ENCODE peak calls at places on chromosomes 5 and 9, in seven cellular contexts. F, G, C, Y, O, A and Q are unnamed samples.
A peak's percentile ranks its signal among the peaks of the same experiment; 100 is the strongest.

GRCh38 chr9:33498387-33498786 is 24.7 kb upstream of the NOL6 start:
- DNase-seq in Y (no peak), G (no peak), C (peak; percentile 23), F (no peak), A (no peak), O (no peak), Q (no peak)

GRCh38 chr5:34586117-34586885 is 69.8 kb upstream of the RAI14 start:
- DNase-seq in Y (no peak), C (peak; percentile 89), F (no peak), G (peak; percentile 87), A (no peak), O (peak; percentile 29), Q (no peak)

GRCh38 chr5:135705941-135706340 is 127.2 kb upstream of the CXCL14 start:
- DNase-seq in Y (peak; percentile 49), G (no peak), C (no peak), F (no peak), O (peak; percentile 77), A (no peak), Q (no peak)

GRCh38 chr5:157564149-157564711 is 11.3 kb downstream of the ADAM19 start:
- DNase-seq in Y (no peak), G (no peak), A (no peak), O (no peak), F (no peak), C (no peak), Q (no peak)

GRCh38 chr9:124411514-124412227 is 3.6 kb downstream of the PSMB7 start:
- DNase-seq in O (no peak), G (peak; percentile 92), A (no peak), F (no peak), Y (no peak), C (peak; percentile 76), Q (no peak)

GRCh38 chr5:61409568-61409967 is 77.5 kb downstream of the ZSWIM6 start:
- DNase-seq in C (peak; percentile 91), F (no peak), Y (no peak), A (no peak), G (peak; percentile 91), O (no peak), Q (no peak)

GRCh38 chr5:156367602-156368001 is 40.6 kb downstream of the SGCD start:
- DNase-seq in Y (no peak), O (no peak), G (no peak), A (no peak), C (peak; percentile 78), F (no peak), Q (no peak)

GRCh38 chr5:176547811-176548210 is 1.3 kb upstream of the CDHR2 start:
- DNase-seq in F (no peak), G (no peak), O (no peak), Y (no peak), A (no peak), C (no peak), Q (peak; percentile 52)

GRCh38 chr5:176812269-176813259 is 2.2 kb downstream of the UNC5A start:
- DNase-seq in F (peak; percentile 72), Y (no peak), C (peak; percentile 49), O (no peak), A (no peak), G (peak; percentile 49), Q (peak; percentile 41)

GRCh38 chr9:25678147-25678666 is at the start of gene TUSC1:
- DNase-seq in C (peak; percentile 90), A (peak; percentile 79), Y (no peak), G (peak; percentile 76), O (peak; percentile 87), F (peak; percentile 70), Q (peak; percentile 10)

GRCh38 chr5:168479166-168479565 is 7.1 kb upstream of the RARS1 start:
- DNase-seq in A (no peak), F (no peak), Y (no peak), C (no peak), O (no peak), G (no peak), Q (no peak)

GRCh38 chr9:75812139-75812538 is 78.3 kb upstream of the PCSK5 start:
- DNase-seq in C (no peak), A (no peak), O (no peak), G (no peak), F (no peak), Y (no peak), Q (no peak)

GRCh38 chr5:39689919-39690318 is 265.1 kb upstream of the DAB2 start:
- DNase-seq in G (no peak), C (no peak), Y (no peak), O (no peak), A (no peak), F (no peak), Q (no peak)

GRCh38 chr5:8961956-8962355 is 583.9 kb downstream of the SEMA5A start:
- DNase-seq in Y (no peak), G (no peak), O (no peak), F (no peak), C (no peak), A (no peak), Q (no peak)

GRCh38 chr9:81588148-81588874 is 101.0 kb downstream of the TLE1 start:
- DNase-seq in G (peak; percentile 83), A (no peak), C (peak; percentile 21), Y (no peak), O (peak; percentile 92), F (no peak), Q (no peak)

GRCh38 chr5:67414712-67415111 is 218.1 kb upstream of the CD180 start:
- DNase-seq in O (no peak), G (no peak), A (no peak), Y (no peak), C (peak; percentile 57), F (no peak), Q (no peak)

GRCh38 chr9:122134822-122135528 is 24.6 kb downstream of the NDUFA8 start:
- DNase-seq in O (no peak), Y (peak; percentile 73), C (no peak), F (no peak), A (no peak), G (no peak), Q (no peak)

GRCh38 chr9:35489313-35490154 is at the start of gene RUSC2:
- DNase-seq in F (peak; percentile 59), Y (peak; percentile 95), C (peak; percentile 96), G (peak; percentile 84), A (peak; percentile 70), O (peak; percentile 83), Q (peak; percentile 62)
- TF ChIP-seq CTCF in F (peak; percentile 23), Y (peak; percentile 58), C (peak; percentile 37), G (peak; percentile 74), A (peak; percentile 57), O (peak; percentile 27), Q (peak; percentile 47)

GRCh38 chr9:95317119-95317892 is at the start of gene FANCC:
- DNase-seq in G (peak; percentile 93), F (peak; percentile 91), Y (peak; percentile 97), C (peak; percentile 93), A (peak; percentile 87), O (peak; percentile 87), Q (peak; percentile 86)

GRCh38 chr9:95316274-95316673 is 1.2 kb downstream of the FANCC start:
- DNase-seq in C (no peak), O (no peak), A (no peak), F (no peak), Y (no peak), G (no peak), Q (no peak)

GRCh38 chr9:95315108-95315746 is 2.3 kb downstream of the FANCC start:
- DNase-seq in G (no peak), A (no peak), O (no peak), C (no peak), Y (no peak), F (no peak), Q (no peak)

GRCh38 chr9:95317893-95318211 is 343 bp upstream of the FANCC start:
- DNase-seq in O (no peak), F (no peak), G (no peak), Y (no peak), C (no peak), A (no peak), Q (no peak)

DNA sequence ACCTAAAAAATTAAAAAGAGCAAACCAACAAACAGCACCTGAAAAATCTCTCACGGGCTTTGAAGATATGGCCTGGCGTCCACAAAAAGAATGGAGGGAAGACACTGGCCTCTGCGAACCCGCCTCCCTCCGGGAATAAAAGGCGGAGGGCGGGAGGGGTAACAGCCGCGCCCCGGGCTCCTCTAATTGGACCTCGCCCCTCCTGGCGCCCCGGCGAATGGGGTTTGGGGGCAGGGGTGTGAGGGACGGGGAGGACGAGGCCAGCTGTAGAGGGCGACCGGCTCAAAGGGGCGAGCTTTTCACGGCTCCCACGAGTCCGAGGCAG is 753 bp downstream of the FANCC start:
- DNase-seq in C (peak; percentile 74), A (no peak), Y (no peak), O (peak; percentile 63), G (peak; percentile 96), F (peak; percentile 77), Q (peak; percentile 59)
- TF ChIP-seq CTCF in C (peak; percentile 8), A (no peak), Y (peak; percentile 27), O (no peak), G (peak; percentile 8), F (no peak), Q (no peak)

DNA sequence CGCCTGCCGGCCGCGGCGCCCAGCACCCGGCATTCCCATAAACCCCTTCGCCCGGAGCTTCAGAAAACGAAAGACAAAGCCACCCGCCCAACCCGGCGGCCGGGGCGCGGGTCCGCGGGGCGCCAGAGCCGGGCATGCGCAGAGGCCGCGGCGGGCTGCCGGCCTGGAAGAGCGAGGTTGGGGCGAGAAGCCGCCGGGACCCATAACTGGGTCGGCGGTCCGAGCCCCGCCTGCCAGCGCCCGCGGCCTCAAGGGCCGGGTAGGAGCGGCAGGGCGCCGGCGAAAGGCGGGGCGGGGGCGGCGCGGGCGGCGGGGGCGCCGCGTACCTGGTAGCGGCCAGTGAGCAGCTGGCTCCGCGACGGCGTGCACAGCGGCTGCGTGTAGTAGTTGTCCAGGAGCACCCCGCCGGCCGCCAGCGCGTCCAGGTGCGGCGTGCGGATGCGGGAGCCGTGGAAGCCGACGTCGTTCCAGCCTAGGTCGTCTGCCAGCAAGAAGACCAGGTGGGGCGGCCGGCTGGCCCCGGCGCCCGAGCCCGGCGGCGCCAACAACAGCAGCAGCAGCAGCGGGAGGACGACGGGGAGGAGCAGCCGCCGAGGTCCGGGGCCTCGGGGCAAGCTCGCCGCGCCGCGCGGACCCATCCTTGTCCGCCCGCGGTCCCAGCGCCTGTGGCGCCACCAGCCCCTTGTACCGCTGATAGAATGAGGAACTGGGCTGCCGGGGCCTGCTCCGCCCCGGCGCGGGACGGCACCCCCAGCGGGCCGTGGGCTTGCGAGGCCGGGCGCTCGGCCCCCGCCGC is at the start of gene ARSB:
- DNase-seq in F (peak; percentile 93), O (peak; percentile 87), Y (peak; percentile 97), A (peak; percentile 84), G (peak; percentile 96), C (peak; percentile 88), Q (peak; percentile 79)
- TF ChIP-seq CTCF in F (peak; percentile 10), O (no peak), Y (peak; percentile 52), A (peak; percentile 30), G (peak; percentile 0), C (peak; percentile 35), Q (no peak)

DNA sequence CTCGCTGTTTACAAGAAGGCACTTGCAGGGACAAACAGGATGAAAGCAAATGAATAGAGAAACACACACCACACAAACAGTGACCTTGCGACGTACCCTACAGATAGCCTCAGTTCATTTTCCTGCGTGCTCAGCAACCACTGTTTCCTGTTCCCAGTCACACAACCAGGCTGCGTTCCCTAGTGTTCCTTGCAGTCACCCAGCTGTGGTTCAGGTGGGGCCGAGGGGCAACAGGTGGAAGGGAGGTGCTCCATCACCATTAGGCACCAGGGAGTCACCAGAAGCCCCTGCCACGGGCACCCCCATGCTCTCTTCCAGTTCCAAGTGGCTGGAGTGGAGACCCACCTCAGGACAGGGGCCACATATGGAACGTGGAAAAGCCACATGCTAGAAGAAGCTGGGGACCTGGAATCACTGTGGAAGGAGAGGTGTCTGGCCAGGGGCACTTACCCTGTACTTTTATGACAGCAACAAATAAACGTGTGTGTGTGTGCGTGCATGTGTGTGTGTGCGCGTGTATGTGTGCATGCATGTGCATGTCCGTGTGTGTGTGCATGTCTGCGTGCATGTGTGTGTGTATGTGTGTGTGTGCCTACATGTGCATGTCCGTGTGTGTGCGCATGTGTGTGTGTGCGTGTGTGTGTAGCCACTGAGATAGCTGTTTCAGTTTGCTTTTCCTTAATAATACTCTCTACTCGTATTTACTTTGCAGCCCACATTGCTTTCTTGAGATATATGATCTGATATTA is 18.9 kb upstream of the FCN2 start:
- DNase-seq in C (no peak), O (no peak), Y (no peak), F (no peak), A (no peak), G (no peak), Q (no peak)
- TF ChIP-seq CTCF in C (no peak), O (no peak), Y (no peak), F (no peak), A (no peak), G (no peak), Q (no peak)